ENCODE peak calls at places on chromosome 20, in eight cellular contexts. One of them, this sample, is unnamed. For H3K4me1, the result is how much of the 10 kb centered on the place peaks cover.

GRCh38 chr20:51880188-51880587 is 77.9 kb upstream of the SALL4 start:
- DNase-seq in IMR-90: no peak
- DNase-seq in PC-3: no peak
- DNase-seq in cardiac muscle cell: no peak
- DNase-seq in transverse colon: no peak
- DNase-seq in BE2C: no peak
- DNase-seq in right lobe of liver: no peak
- DNase-seq in aorta: no peak
- DNase-seq in this sample: no peak

GRCh38 chr20:52497731-52498130 is 306.2 kb upstream of the ZFP64 start:
- DNase-seq in aorta: no peak
- DNase-seq in BE2C: no peak
- DNase-seq in IMR-90: peak
- DNase-seq in PC-3: no peak
- DNase-seq in transverse colon: no peak
- DNase-seq in cardiac muscle cell: no peak
- DNase-seq in right lobe of liver: no peak
- DNase-seq in this sample: no peak

GRCh38 chr20:50982372-50982771 is 23.8 kb downstream of the MOCS3 start:
- DNase-seq in BE2C: no peak
- DNase-seq in aorta: no peak
- DNase-seq in IMR-90: peak
- DNase-seq in PC-3: peak
- DNase-seq in cardiac muscle cell: no peak
- DNase-seq in right lobe of liver: peak
- DNase-seq in transverse colon: peak
- DNase-seq in this sample: no peak

GRCh38 chr20:31869673-31869941 is 720 bp downstream of the DUSP15 start:
- DNase-seq in PC-3: no peak
- DNase-seq in BE2C: no peak
- DNase-seq in right lobe of liver: no peak
- DNase-seq in cardiac muscle cell: no peak
- DNase-seq in aorta: no peak
- DNase-seq in transverse colon: no peak
- DNase-seq in IMR-90: no peak
- DNase-seq in this sample: no peak

GRCh38 chr20:13280609-13281324 is 59.7 kb downstream of the ISM1 start:
- DNase-seq in PC-3: no peak
- DNase-seq in cardiac muscle cell: no peak
- DNase-seq in right lobe of liver: no peak
- DNase-seq in transverse colon: no peak
- DNase-seq in aorta: no peak
- DNase-seq in BE2C: no peak
- DNase-seq in IMR-90: no peak
- DNase-seq in this sample: no peak

GRCh38 chr20:59351148-59352040 is 51.0 kb downstream of the EDN3 start:
- DNase-seq in right lobe of liver: no peak
- DNase-seq in transverse colon: peak
- DNase-seq in BE2C: no peak
- DNase-seq in IMR-90: no peak
- DNase-seq in PC-3: peak
- DNase-seq in aorta: no peak
- DNase-seq in cardiac muscle cell: no peak
- DNase-seq in this sample: no peak

GRCh38 chr20:15656124-15656523 is 917.1 kb downstream of the KIF16B start:
- DNase-seq in BE2C: no peak
- DNase-seq in aorta: no peak
- DNase-seq in transverse colon: no peak
- DNase-seq in PC-3: peak
- DNase-seq in IMR-90: peak
- DNase-seq in cardiac muscle cell: no peak
- DNase-seq in right lobe of liver: no peak
- DNase-seq in this sample: no peak

GRCh38 chr20:57186192-57186591 is 80.2 kb downstream of the BMP7 start:
- DNase-seq in aorta: no peak
- DNase-seq in PC-3: no peak
- DNase-seq in cardiac muscle cell: no peak
- DNase-seq in right lobe of liver: no peak
- DNase-seq in BE2C: no peak
- DNase-seq in IMR-90: no peak
- DNase-seq in transverse colon: no peak
- DNase-seq in this sample: no peak

GRCh38 chr20:20136313-20136712 is 84.0 kb downstream of the CFAP61 start:
- DNase-seq in PC-3: no peak
- DNase-seq in IMR-90: no peak
- DNase-seq in cardiac muscle cell: no peak
- DNase-seq in right lobe of liver: no peak
- DNase-seq in BE2C: no peak
- DNase-seq in transverse colon: no peak
- DNase-seq in aorta: no peak
- DNase-seq in this sample: no peak

GRCh38 chr20:54019127-54019526 is 51.3 kb downstream of the BCAS1 start:
- DNase-seq in transverse colon: no peak
- DNase-seq in aorta: no peak
- DNase-seq in BE2C: no peak
- DNase-seq in IMR-90: no peak
- DNase-seq in PC-3: no peak
- DNase-seq in right lobe of liver: no peak
- DNase-seq in cardiac muscle cell: no peak
- DNase-seq in this sample: no peak

GRCh38 chr20:54015496-54015895 is 54.9 kb downstream of the BCAS1 start:
- DNase-seq in PC-3: no peak
- DNase-seq in transverse colon: no peak
- DNase-seq in right lobe of liver: no peak
- DNase-seq in IMR-90: no peak
- DNase-seq in cardiac muscle cell: no peak
- DNase-seq in BE2C: no peak
- DNase-seq in aorta: no peak
- DNase-seq in this sample: no peak

GRCh38 chr20:54019585-54019984 is 50.8 kb downstream of the BCAS1 start:
- DNase-seq in PC-3: no peak
- DNase-seq in BE2C: no peak
- DNase-seq in right lobe of liver: no peak
- DNase-seq in IMR-90: no peak
- DNase-seq in transverse colon: no peak
- DNase-seq in cardiac muscle cell: no peak
- DNase-seq in aorta: no peak
- DNase-seq in this sample: no peak

GRCh38 chr20:54020348-54020747 is 50.0 kb downstream of the BCAS1 start:
- DNase-seq in right lobe of liver: no peak
- DNase-seq in PC-3: no peak
- DNase-seq in transverse colon: no peak
- DNase-seq in BE2C: no peak
- DNase-seq in aorta: no peak
- DNase-seq in cardiac muscle cell: no peak
- DNase-seq in IMR-90: no peak
- DNase-seq in this sample: no peak

GRCh38 chr20:54017846-54018245 is 52.5 kb downstream of the BCAS1 start:
- DNase-seq in aorta: no peak
- DNase-seq in BE2C: no peak
- DNase-seq in PC-3: no peak
- DNase-seq in transverse colon: no peak
- DNase-seq in right lobe of liver: no peak
- DNase-seq in IMR-90: no peak
- DNase-seq in cardiac muscle cell: no peak
- DNase-seq in this sample: no peak
- H3K4me3 ChIP-seq in aorta: no peak
- H3K4me3 ChIP-seq in BE2C: no peak
- H3K4me3 ChIP-seq in PC-3: no peak
- H3K4me3 ChIP-seq in transverse colon: no peak
- H3K4me3 ChIP-seq in right lobe of liver: no peak
- H3K4me3 ChIP-seq in IMR-90: no peak
- H3K4me3 ChIP-seq in cardiac muscle cell: no peak
- H3K4me3 ChIP-seq in this sample: no peak

GRCh38 chr20:38875170-38875993 is 50.8 kb upstream of the FAM83D start:
- DNase-seq in right lobe of liver: no peak
- DNase-seq in cardiac muscle cell: no peak
- DNase-seq in aorta: no peak
- DNase-seq in transverse colon: peak
- DNase-seq in BE2C: peak
- DNase-seq in IMR-90: no peak
- DNase-seq in PC-3: no peak
- DNase-seq in this sample: no peak

GRCh38 chr20:38880952-38881735 is 45.1 kb upstream of the FAM83D start:
- DNase-seq in transverse colon: no peak
- DNase-seq in BE2C: peak
- DNase-seq in cardiac muscle cell: no peak
- DNase-seq in aorta: no peak
- DNase-seq in right lobe of liver: no peak
- DNase-seq in PC-3: no peak
- DNase-seq in IMR-90: no peak
- DNase-seq in this sample: peak

GRCh38 chr20:38881806-38882440 is 44.3 kb upstream of the FAM83D start:
- DNase-seq in IMR-90: no peak
- DNase-seq in BE2C: no peak
- DNase-seq in aorta: no peak
- DNase-seq in right lobe of liver: no peak
- DNase-seq in cardiac muscle cell: no peak
- DNase-seq in transverse colon: no peak
- DNase-seq in PC-3: no peak
- DNase-seq in this sample: peak

GRCh38 chr20:38877483-38877882 is 48.7 kb upstream of the FAM83D start:
- DNase-seq in cardiac muscle cell: no peak
- DNase-seq in aorta: no peak
- DNase-seq in BE2C: peak
- DNase-seq in transverse colon: no peak
- DNase-seq in PC-3: no peak
- DNase-seq in right lobe of liver: no peak
- DNase-seq in IMR-90: no peak
- DNase-seq in this sample: no peak

DNA sequence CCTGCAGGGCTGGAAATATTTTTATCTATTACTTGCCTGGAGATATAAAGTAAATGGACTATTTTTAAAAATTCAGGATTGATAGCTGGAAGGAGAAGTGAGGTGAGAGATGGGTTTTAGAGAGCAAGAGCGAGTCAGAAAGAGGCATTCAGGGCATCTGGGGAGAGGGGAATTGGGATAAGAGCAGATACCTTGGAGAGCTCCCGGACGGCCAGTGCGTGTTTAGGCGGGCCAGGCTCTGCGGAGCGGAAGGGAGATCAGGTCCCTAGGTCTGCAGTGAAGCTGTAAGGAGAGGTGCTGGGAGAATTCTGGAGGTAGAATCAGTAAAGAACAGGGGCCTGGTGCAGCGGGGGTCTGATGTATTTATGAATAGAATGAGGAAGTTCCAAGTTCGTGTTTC is 47.4 kb upstream of the FAM83D start:
- DNase-seq in transverse colon: no peak
- DNase-seq in aorta: no peak
- DNase-seq in PC-3: peak
- DNase-seq in IMR-90: peak
- DNase-seq in right lobe of liver: no peak
- DNase-seq in cardiac muscle cell: peak
- DNase-seq in BE2C: no peak
- DNase-seq in this sample: no peak
- H3K4me1 ChIP-seq in transverse colon: under half
- H3K4me1 ChIP-seq in aorta: under half
- H3K4me1 ChIP-seq in PC-3: under half
- H3K4me1 ChIP-seq in IMR-90: under half
- H3K4me1 ChIP-seq in right lobe of liver: under half
- H3K4me1 ChIP-seq in cardiac muscle cell: under half
- H3K4me1 ChIP-seq in BE2C: half or more
- H3K4me1 ChIP-seq in this sample: under half

GRCh38 chr20:9508696-9509178 is 5.7 kb upstream of the LAMP5 start:
- DNase-seq in BE2C: no peak
- DNase-seq in cardiac muscle cell: no peak
- DNase-seq in PC-3: no peak
- DNase-seq in aorta: no peak
- DNase-seq in IMR-90: no peak
- DNase-seq in transverse colon: no peak
- DNase-seq in right lobe of liver: no peak
- DNase-seq in this sample: no peak
- H3K4me3 ChIP-seq in BE2C: no peak
- H3K4me3 ChIP-seq in cardiac muscle cell: no peak
- H3K4me3 ChIP-seq in PC-3: no peak
- H3K4me3 ChIP-seq in aorta: no peak
- H3K4me3 ChIP-seq in IMR-90: no peak
- H3K4me3 ChIP-seq in transverse colon: no peak
- H3K4me3 ChIP-seq in right lobe of liver: no peak
- H3K4me3 ChIP-seq in this sample: no peak

DNA sequence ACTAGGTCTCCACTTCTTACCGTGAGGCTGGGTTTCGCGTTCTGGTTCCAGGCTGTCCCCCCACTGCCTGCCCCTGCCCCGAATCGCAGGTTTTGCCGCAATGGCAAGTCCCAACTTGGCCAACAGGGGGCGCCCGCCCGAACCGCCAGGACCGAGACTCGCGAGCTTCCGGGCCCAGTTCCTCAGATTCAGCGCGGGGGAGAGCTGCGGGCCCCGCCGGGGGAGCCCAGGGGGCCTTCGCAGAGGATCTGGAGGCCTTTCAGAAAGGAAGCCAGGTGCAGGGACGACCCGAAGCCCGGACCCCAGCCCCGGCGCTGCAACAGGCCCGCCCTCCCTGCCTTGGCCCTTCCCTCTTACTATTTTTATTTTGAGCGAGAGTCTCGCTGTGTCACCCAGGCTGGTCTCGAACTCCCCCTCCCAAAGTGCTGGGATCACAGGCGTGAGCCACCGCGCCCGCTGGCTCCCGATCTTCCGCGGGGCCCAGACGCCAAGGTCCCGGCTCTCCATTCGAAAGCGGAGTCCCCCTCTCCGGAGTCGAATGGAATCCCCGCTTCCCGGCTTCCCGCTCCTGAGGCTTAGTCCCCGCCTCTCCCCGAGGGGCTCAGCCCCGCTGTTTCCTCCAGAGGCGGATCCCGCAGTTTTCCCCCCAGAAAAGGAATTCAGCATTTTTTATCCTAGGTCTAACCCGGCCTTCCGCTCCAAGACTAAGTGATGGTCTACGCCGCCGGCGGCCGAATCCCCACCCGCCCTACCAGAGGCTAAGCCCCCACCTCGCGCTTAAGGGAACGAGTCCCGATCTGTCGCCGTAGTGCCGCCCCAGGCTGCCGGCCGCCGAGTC is 11.7 kb upstream of the TMC2 start:
- DNase-seq in PC-3: peak
- DNase-seq in BE2C: peak
- DNase-seq in IMR-90: peak
- DNase-seq in cardiac muscle cell: peak
- DNase-seq in right lobe of liver: peak
- DNase-seq in transverse colon: peak
- DNase-seq in aorta: peak
- DNase-seq in this sample: peak
- H3K4me1 ChIP-seq in PC-3: under half
- H3K4me1 ChIP-seq in BE2C: under half
- H3K4me1 ChIP-seq in IMR-90: under half
- H3K4me1 ChIP-seq in cardiac muscle cell: under half
- H3K4me1 ChIP-seq in right lobe of liver: under half
- H3K4me1 ChIP-seq in transverse colon: under half
- H3K4me1 ChIP-seq in aorta: under half
- H3K4me1 ChIP-seq in this sample: under half